ENCODE peak calls at places on chromosomes 2 and 18, in nine cellular contexts. J, V, D, M, X, S, F, W and E are unnamed samples. For H3K4me1, the result is how much of the 10 kb centered on the place peaks cover.

GRCh38 chr2:115635440-115635839 is 1193.0 kb downstream of the DPP10 start:
- DNase-seq in J (no peak), V (no peak), D (no peak), M (no peak), X (no peak), S (no peak), F (no peak), W (no peak), E (no peak)

GRCh38 chr2:26564121-26564520 is 77.0 kb downstream of the CIB4 start:
- DNase-seq in J (no peak), V (no peak), D (no peak), M (no peak), X (no peak), S (no peak), F (no peak), W (no peak), E (no peak)

GRCh38 chr2:23904215-23904614 is 22.7 kb downstream of the ATAD2B start:
- DNase-seq in J (no peak), V (no peak), D (no peak), M (no peak), X (no peak), S (no peak), F (no peak), W (no peak), E (no peak)

GRCh38 chr2:195486520-195486919 is 170.5 kb upstream of the SLC39A10 start:
- DNase-seq in J (no peak), V (no peak), D (peak), M (no peak), X (no peak), S (no peak), F (no peak), W (no peak), E (no peak)

GRCh38 chr2:106158871-106159270 is 35.2 kb downstream of the UXS1 start:
- DNase-seq in J (no peak), V (peak), D (no peak), M (no peak), X (no peak), S (no peak), F (no peak), W (no peak), E (peak)

GRCh38 chr2:168239281-168239680 is 8.1 kb downstream of the STK39 start:
- DNase-seq in J (no peak), V (no peak), D (no peak), M (no peak), X (no peak), S (no peak), F (no peak), W (no peak), E (no peak)

GRCh38 chr2:69122271-69122670 is 109.3 kb downstream of the ANTXR1 start:
- DNase-seq in J (no peak), V (no peak), D (peak), M (no peak), X (no peak), S (peak), F (no peak), W (no peak), E (no peak)

GRCh38 chr2:144377929-144378328 is 142.0 kb downstream of the ZEB2 start:
- DNase-seq in J (no peak), V (no peak), D (peak), M (no peak), X (no peak), S (peak), F (no peak), W (no peak), E (no peak)

GRCh38 chr2:68579689-68580088 is 63.7 kb upstream of the PROKR1 start:
- DNase-seq in J (no peak), V (no peak), D (no peak), M (no peak), X (no peak), S (no peak), F (no peak), W (no peak), E (no peak)

GRCh38 chr2:134774074-134774742 is 55.4 kb upstream of the TMEM163 start:
- DNase-seq in J (no peak), V (no peak), D (no peak), M (no peak), X (no peak), S (no peak), F (no peak), W (no peak), E (no peak)

GRCh38 chr2:216666461-216667233 is 28.7 kb downstream of the IGFBP5 start:
- DNase-seq in J (peak), V (peak), D (peak), M (peak), X (peak), S (peak), F (peak), W (peak), E (peak)

GRCh38 chr2:149763358-149763757 is 175.8 kb upstream of the MMADHC start:
- DNase-seq in J (no peak), V (no peak), D (no peak), M (no peak), X (no peak), S (no peak), F (no peak), W (no peak), E (no peak)

GRCh38 chr2:2647156-2647555 is 316.1 kb upstream of the MYT1L start:
- DNase-seq in J (no peak), V (no peak), D (peak), M (no peak), X (no peak), S (peak), F (no peak), W (no peak), E (no peak)

DNA sequence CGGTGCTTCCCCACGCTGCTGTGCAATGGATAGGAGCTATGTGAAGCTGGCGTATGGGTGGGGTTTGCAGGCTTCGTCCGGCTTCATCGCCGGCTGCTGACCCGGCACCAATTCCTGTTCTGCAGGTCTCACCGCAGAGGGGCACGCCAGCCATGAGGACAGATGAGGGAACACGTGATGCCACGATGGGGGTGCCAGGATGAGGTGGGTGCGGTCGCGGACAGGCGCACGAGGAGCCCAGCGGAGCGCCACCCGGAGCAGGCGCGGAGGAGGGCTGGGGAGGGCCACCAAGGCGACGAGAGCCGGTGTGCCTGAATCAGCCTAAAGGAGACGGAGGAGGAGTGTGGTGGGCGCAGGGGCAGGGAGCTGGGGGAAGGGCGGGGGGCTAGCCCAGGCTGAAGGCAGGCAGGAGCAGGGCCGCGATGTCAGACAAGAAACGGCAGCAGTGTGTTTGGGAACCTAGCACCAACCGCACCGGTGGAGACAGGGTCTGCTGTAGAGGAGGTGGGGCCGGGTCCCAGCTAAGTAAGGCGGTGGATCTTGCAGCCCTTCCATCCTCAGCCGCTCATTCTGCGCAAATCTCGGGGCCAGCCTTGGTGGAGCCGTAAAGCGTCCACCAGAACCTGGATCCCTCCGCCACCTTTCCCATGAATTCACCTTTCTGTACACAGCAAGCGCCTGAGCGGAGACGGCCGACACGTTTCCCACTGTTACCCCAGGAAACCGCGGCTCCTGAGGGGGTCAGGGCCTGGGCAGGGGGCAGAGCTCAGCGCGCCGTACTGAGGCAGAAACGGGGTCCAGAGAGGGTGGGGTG is 17.0 kb upstream of the CD8A start:
- DNase-seq in J (peak), V (peak), D (no peak), M (no peak), X (peak), S (peak), F (peak), W (peak), E (peak)
- H3K27ac ChIP-seq in J (peak), V (peak), D (no peak), M (no peak), X (peak), S (peak), F (no peak), W (no peak), E (peak)

DNA sequence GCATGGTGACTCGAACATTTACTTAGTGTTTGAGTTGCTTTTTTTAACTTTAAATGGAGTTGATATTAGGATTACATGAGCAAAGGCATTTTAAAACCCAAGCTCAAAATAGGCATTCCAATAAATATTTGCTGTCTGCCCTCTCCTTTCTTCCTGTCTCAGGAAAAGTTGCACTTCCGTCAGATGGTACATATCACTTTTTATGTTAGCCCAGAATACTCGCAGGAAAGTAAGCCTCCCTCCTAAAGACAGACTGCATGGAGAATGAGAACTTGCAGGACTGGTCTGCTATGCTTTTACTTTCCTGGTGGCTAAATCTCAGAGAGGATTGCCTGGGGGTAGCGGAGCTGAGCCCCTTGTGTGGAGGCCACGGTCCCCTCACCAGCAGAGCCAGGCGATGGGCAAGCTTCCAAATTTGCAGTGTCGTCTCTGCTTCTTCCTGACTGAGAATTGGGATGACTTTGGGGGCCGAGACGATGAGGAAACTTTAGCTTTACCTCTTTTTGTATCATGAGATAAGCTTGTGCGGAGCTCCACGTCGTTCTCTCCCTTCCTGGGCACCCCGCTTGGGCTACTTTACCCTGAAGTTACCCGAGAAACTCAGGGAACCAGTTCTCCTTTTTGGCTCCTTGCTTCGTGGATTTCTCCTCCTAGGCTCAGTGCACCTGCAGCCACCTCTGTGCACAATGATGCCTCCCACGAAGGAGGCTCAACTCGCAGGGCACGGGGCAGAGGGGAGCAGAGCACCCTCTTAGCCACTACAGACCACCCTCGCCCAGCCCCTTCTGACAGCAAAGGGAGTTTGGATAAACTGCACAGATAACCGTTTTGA is 223.3 kb downstream of the SH3RF3 start:
- DNase-seq in J (no peak), V (peak), D (no peak), M (no peak), X (no peak), S (no peak), F (no peak), W (peak), E (no peak)
- H3K4me1 ChIP-seq in J (under half), V (under half), D (under half), M (under half), X (under half), S (under half), F (under half), W (under half), E (under half)

DNA sequence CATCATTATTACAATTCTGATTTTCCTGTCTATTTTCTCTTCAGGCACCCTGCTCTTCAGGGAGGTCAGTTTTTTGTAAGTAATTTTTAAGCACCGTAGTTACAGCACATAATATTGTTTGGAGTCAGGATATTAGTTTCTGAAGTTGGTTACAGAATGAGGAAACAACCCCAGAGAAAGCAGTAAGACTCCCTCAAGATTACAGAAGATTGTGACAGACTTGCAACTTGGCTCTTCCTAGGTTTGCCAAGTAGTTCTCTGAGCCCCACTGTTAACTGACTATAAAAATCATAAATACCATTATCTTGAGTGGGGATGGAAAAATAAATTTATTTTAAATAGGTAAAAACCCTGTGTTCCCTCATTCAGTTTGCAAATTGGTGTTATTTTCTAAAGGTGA is 956 bp downstream of the RPE start:
- DNase-seq in J (no peak), V (no peak), D (no peak), M (no peak), X (no peak), S (no peak), F (no peak), W (no peak), E (no peak)
- H3K27ac ChIP-seq in J (no peak), V (no peak), D (no peak), M (no peak), X (no peak), S (peak), F (peak), W (no peak), E (peak)

DNA sequence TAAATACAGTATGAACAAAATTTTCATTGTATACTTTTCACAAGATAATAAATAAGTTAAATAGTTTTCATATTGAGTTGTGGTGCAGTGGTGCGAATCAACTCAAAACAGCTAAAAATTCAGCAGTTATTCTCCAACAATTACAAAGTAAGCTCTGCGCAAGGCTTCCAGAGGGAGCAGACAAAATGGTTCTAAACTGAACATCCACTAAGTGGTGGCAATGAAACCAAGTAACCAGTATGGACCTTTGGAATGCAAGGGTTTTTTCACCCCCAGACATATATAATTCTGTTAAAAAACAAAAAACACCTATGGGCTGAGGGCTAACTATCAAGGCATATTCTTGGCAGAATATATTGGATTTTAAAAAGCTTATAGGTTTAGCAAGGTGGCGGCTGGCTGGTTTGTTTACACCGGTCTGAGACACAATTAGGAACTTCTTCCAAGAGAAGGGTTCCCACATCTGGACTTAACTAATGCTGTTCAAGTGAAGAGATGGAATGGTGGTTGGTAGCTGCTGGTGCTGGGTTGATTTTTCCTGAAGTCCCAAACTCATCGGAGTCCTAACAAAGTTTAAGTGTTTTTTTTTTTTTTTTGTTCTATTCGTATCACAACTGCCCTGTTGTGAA is 2.9 kb downstream of the ZFP36L2 start:
- DNase-seq in J (no peak), V (no peak), D (peak), M (no peak), X (no peak), S (peak), F (peak), W (no peak), E (no peak)
- H3K4me1 ChIP-seq in J (under half), V (under half), D (under half), M (under half), X (under half), S (under half), F (half or more), W (under half), E (under half)

DNA sequence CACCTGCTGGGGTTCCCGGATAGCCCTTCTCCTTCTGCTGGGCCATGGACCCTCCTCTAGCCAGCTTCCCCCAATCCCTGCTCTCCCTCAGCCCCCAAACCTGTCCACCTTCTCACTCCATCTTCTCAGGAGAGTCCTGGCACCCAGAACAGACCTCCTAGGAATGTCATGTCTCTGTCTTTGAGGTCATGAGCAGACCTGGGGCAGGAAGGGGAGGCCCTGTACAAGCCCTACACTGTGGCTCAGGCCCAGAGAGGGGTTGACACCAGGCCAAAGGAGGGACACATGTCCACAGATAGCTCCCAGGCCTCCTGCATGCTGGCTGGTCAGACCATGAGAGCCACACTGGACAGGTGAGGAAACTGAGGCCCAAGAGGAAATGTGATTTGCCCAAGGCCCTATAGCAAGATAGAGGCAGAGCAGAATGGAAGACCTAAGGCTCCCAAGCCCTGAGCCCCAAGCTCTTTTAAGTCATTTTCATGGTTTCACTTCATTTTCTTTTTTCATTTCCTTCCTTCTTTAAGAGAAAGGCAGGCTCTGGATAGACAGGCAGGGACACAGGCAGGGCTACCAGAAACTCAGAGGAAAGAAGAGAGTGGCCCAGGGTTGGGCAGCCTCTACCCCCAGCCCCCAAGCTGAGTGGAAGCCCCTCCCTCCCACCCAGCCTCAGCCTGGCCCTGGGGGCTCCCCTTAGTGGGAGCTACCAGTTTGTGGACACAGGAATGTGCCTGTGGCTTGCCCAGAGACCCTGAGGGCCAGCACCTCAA is 159.7 kb downstream of the SMAD7 start:
- DNase-seq in J (no peak), V (no peak), D (no peak), M (no peak), X (no peak), S (no peak), F (peak), W (no peak), E (no peak)
- H3K27ac ChIP-seq in J (no peak), V (no peak), D (no peak), M (no peak), X (no peak), S (no peak), F (peak), W (no peak), E (no peak)

GRCh38 chr18:9673296-9674251 is 34.5 kb upstream of the RAB31 start:
- DNase-seq in J (peak), V (no peak), D (peak), M (no peak), X (peak), S (peak), F (peak), W (peak), E (no peak)

GRCh38 chr18:9666548-9666947 is 41.6 kb upstream of the RAB31 start:
- DNase-seq in J (no peak), V (no peak), D (no peak), M (no peak), X (no peak), S (no peak), F (no peak), W (no peak), E (no peak)

GRCh38 chr18:9665311-9665710 is 42.8 kb upstream of the RAB31 start:
- DNase-seq in J (no peak), V (no peak), D (peak), M (no peak), X (no peak), S (no peak), F (no peak), W (no peak), E (no peak)

GRCh38 chr18:9669016-9669415 is 39.1 kb upstream of the RAB31 start:
- DNase-seq in J (no peak), V (no peak), D (no peak), M (no peak), X (no peak), S (no peak), F (no peak), W (no peak), E (no peak)

GRCh38 chr18:9671214-9671613 is 36.9 kb upstream of the RAB31 start:
- DNase-seq in J (no peak), V (no peak), D (no peak), M (no peak), X (no peak), S (peak), F (no peak), W (no peak), E (no peak)
- H3K4me1 ChIP-seq in J (under half), V (under half), D (under half), M (under half), X (under half), S (under half), F (under half), W (under half), E (under half)

GRCh38 chr2:234252766-234253165 is 202.3 kb downstream of the SPP2 start:
- DNase-seq in J (no peak), V (no peak), D (no peak), M (no peak), X (no peak), S (no peak), F (no peak), W (no peak), E (no peak)
- H3K27ac ChIP-seq in J (no peak), V (no peak), D (peak), M (no peak), X (no peak), S (peak), F (no peak), W (no peak), E (no peak)

GRCh38 chr2:238380785-238381184 is 45.9 kb upstream of the ASB1 start:
- DNase-seq in J (no peak), V (no peak), D (peak), M (no peak), X (no peak), S (peak), F (no peak), W (no peak), E (no peak)
- H3K4me1 ChIP-seq in J (under half), V (under half), D (under half), M (under half), X (under half), S (under half), F (under half), W (under half), E (under half)